ENCODE peak calls at places on chromosomes 16 and 17, in eight cellular contexts. J is Caco-2; S is IMR-90; T is effector memory CD4-positive, alpha-beta T cell; Y is heart right ventricle; E is neural progenitor cell; H is CD8-positive, alpha-beta T cell; B is CD4-positive, CD25-positive, alpha-beta regulatory T cell. U is an unnamed sample.
A peak's percentile ranks its signal among the peaks of the same experiment; 100 is the strongest.

GRCh38 chr16:78075800-78076199 is 23.7 kb upstream of the WWOX start:
- DNase-seq in B (no peak), Y (no peak), H (no peak), S (no peak), E (peak; percentile 55), T (no peak), J (no peak), U (no peak)

GRCh38 chr17:42120161-42121065 is 754 bp downstream of the KAT2A start:
- DNase-seq in J (no peak), T (no peak), B (no peak), S (no peak), Y (no peak), E (peak; percentile 79), H (no peak), U (no peak)

GRCh38 chr17:64546716-64547115 is 39.9 kb downstream of the CEP95 start:
- DNase-seq in T (no peak), Y (no peak), E (no peak), J (no peak), H (no peak), B (no peak), S (no peak), U (no peak)

GRCh38 chr16:1154291-1154886 is 1.5 kb downstream of the CACNA1H start:
- DNase-seq in J (no peak), H (no peak), E (peak; percentile 56), S (no peak), B (no peak), T (no peak), Y (no peak), U (no peak)

GRCh38 chr17:73210002-73210678 is 17.3 kb downstream of the COG1 start:
- DNase-seq in J (no peak), B (no peak), H (no peak), Y (no peak), E (no peak), T (no peak), S (no peak), U (no peak)

GRCh38 chr17:51012538-51012937 is 108.1 kb downstream of the SPAG9 start:
- DNase-seq in Y (no peak), H (no peak), B (no peak), E (no peak), J (no peak), T (no peak), S (no peak), U (no peak)

GRCh38 chr16:14955546-14956231 is 18.4 kb downstream of the NPIPA1 start:
- DNase-seq in J (no peak), B (no peak), E (no peak), S (no peak), Y (peak; percentile 72), T (no peak), H (no peak), U (no peak)

GRCh38 chr16:47113130-47113529 is 30.6 kb downstream of the NETO2 start:
- DNase-seq in E (no peak), T (no peak), Y (no peak), H (no peak), B (no peak), S (no peak), J (no peak), U (no peak)

GRCh38 chr17:36501351-36501750 is 14.9 kb downstream of the ZNHIT3 start:
- DNase-seq in Y (no peak), T (no peak), B (no peak), S (no peak), E (no peak), H (no peak), J (peak; percentile 22), U (no peak)

GRCh38 chr17:60039509-60040442 is 38.9 kb downstream of the HEATR6 start:
- DNase-seq in J (no peak), Y (no peak), T (no peak), S (no peak), E (no peak), H (no peak), B (no peak), U (no peak)

GRCh38 chr17:51034800-51035199 is 85.9 kb downstream of the SPAG9 start:
- DNase-seq in S (no peak), E (no peak), J (no peak), Y (no peak), T (no peak), H (no peak), B (no peak), U (no peak)

GRCh38 chr16:56513972-56514371 is 5.9 kb downstream of the BBS2 start:
- DNase-seq in H (no peak), T (peak; percentile 23), J (peak; percentile 71), Y (no peak), S (peak; percentile 74), E (peak; percentile 19), B (peak; percentile 58), U (peak; percentile 4)

GRCh38 chr16:1379054-1379862 is 27.5 kb downstream of the GNPTG start:
- DNase-seq in S (peak; percentile 74), H (peak; percentile 34), Y (peak; percentile 84), E (peak; percentile 92), B (peak; percentile 62), T (peak; percentile 56), J (peak; percentile 75), U (no peak)

GRCh38 chr16:57590654-57591085 is 37.8 kb upstream of the ADGRG1 start:
- DNase-seq in H (no peak), S (peak; percentile 80), T (no peak), E (no peak), B (no peak), J (no peak), Y (no peak), U (no peak)

GRCh38 chr17:2792541-2793169 is 3.6 kb upstream of the RAP1GAP2 start:
- DNase-seq in E (no peak), B (no peak), Y (no peak), S (no peak), J (no peak), H (no peak), T (peak; percentile 58), U (no peak)

GRCh38 chr17:18258356-18259038 is at the start of gene FLII:
- DNase-seq in J (peak; percentile 69), T (peak; percentile 46), S (peak; percentile 17), Y (peak; percentile 64), E (peak; percentile 72), B (peak; percentile 54), H (peak; percentile 21), U (no peak)

GRCh38 chr17:30922235-30922993 is 669 bp downstream of the ADAP2 start:
- DNase-seq in H (no peak), B (no peak), S (no peak), E (peak; percentile 32), J (no peak), Y (peak; percentile 23), T (no peak), U (no peak)

GRCh38 chr17:59829217-59830006 is 63.3 kb downstream of the TUBD1 start:
- DNase-seq in H (no peak), T (no peak), J (peak; percentile 85), B (peak; percentile 56), Y (no peak), E (no peak), S (peak; percentile 98), U (peak; percentile 100)

GRCh38 chr17:82257473-82257872 is 16.0 kb downstream of the CSNK1D start:
- DNase-seq in T (peak; percentile 39), E (peak; percentile 37), Y (peak; percentile 56), B (peak; percentile 57), H (peak; percentile 57), J (no peak), S (no peak), U (no peak)

GRCh38 chr16:23508589-23509440 is 1.5 kb downstream of the GGA2 start:
- DNase-seq in Y (no peak), B (no peak), J (no peak), S (no peak), T (no peak), E (peak; percentile 73), H (no peak), U (no peak)

GRCh38 chr17:49775546-49776260 is 11.8 kb upstream of the FAM117A start:
- DNase-seq in T (no peak), B (no peak), E (peak; percentile 39), H (no peak), J (no peak), S (no peak), Y (no peak), U (no peak)

GRCh38 chr17:64938925-64939474 is 19.7 kb upstream of the LRRC37A3 start:
- DNase-seq in J (no peak), S (peak; percentile 25), E (peak; percentile 75), B (no peak), T (no peak), H (no peak), Y (peak; percentile 48), U (no peak)

GRCh38 chr17:58513913-58514794 is at the start of gene MTMR4:
- DNase-seq in E (peak; percentile 96), S (peak; percentile 58), Y (peak; percentile 85), J (peak; percentile 87), H (peak; percentile 25), B (peak; percentile 57), T (peak; percentile 66), U (no peak)

DNA sequence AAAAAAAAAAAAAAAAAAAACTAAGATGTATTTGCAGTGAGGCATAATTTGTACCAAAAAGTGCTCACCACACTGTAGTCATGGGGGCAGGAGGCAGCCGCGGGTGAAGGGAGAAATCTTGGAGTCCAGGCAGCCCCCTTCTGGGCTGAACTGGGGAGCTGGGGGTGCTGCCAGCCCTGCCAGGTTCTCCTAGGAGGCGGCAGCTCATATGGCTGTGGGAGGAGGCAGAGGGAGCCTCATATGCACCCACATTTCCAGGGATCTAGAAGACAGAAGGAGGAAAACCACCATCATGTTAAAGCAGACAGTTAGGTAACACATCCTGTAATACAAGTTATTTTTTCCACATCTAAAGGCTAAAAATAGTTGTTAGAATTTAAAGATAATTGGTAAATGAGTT is 16.3 kb downstream of the MAPT start:
- DNase-seq in J (no peak), S (no peak), H (no peak), E (no peak), B (no peak), Y (no peak), T (no peak), U (no peak)
- H3K4me1 ChIP-seq in J (no peaks in the 10 kb centered on the region), S (no peaks in the 10 kb centered on the region), H (peaks cover 4% of the 10 kb centered on the region), E (peaks cover 11% of the 10 kb centered on the region), B (peaks cover 3% of the 10 kb centered on the region), Y (peaks cover 4% of the 10 kb centered on the region), T (peaks cover 3% of the 10 kb centered on the region), U (no peaks in the 10 kb centered on the region)

GRCh38 chr16:87042551-87043272 is 274.5 kb downstream of the C16orf95 start:
- DNase-seq in T (no peak), H (no peak), J (no peak), B (no peak), Y (no peak), S (no peak), E (no peak), U (no peak)
- H3K4me1 ChIP-seq in T (no peaks in the 10 kb centered on the region), H (no peaks in the 10 kb centered on the region), J (no peaks in the 10 kb centered on the region), B (no peaks in the 10 kb centered on the region), Y (peaks cover 17% of the 10 kb centered on the region), S (peaks cover 6% of the 10 kb centered on the region), E (peaks cover 10% of the 10 kb centered on the region), U (no peaks in the 10 kb centered on the region)

GRCh38 chr16:31702796-31703195 is 170.8 kb upstream of the ZNF267 start:
- DNase-seq in S (no peak), E (no peak), Y (no peak), J (no peak), T (no peak), H (no peak), B (no peak), U (no peak)
- H3K4me1 ChIP-seq in S (no peaks in the 10 kb centered on the region), E (peaks cover 5% of the 10 kb centered on the region), Y (peaks cover 14% of the 10 kb centered on the region), J (peaks cover 6% of the 10 kb centered on the region), T (peaks cover 29% of the 10 kb centered on the region), H (peaks cover 25% of the 10 kb centered on the region), B (peaks cover 27% of the 10 kb centered on the region), U (peaks cover 5% of the 10 kb centered on the region)

DNA sequence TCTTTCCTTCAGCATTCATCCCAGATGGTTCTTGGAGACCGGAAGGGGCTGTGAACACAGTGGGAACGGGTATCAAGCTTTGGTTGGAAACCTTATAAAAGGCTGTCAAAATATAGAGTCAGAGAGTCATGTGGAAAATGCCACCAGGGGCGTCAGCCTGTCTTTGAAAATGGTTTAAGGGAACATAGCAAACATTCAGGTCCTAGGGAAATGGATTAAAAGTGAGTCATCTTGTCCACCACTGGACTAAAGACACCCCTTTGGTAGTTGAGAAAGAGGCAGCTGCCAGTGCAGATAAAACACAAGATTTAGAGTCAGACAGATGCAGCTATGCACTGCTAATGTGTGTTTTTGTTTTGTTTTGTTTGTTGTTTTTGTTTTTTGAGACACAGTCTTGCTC is 47.8 kb upstream of the BCO1 start:
- DNase-seq in T (no peak), J (no peak), H (no peak), E (no peak), Y (no peak), S (peak; percentile 62), B (no peak), U (no peak)
- H3K4me1 ChIP-seq in T (no peaks in the 10 kb centered on the region), J (peaks cover 4% of the 10 kb centered on the region), H (no peaks in the 10 kb centered on the region), E (no peaks in the 10 kb centered on the region), Y (peaks cover 11% of the 10 kb centered on the region), S (peaks cover 6% of the 10 kb centered on the region), B (no peaks in the 10 kb centered on the region), U (no peaks in the 10 kb centered on the region)

U was measured in GM12878.